ENCODE peak calls at places on chromosomes 1 and 21, in eight cellular contexts. One of them, this sample, is unnamed.

GRCh38 chr1:237570530-237570929 is 320.2 kb downstream of the ZP4 start:
- DNase-seq in HS-5: no peak
- DNase-seq in stromal cell of bone marrow: no peak
- DNase-seq in retina: no peak
- DNase-seq in left ventricle myocardium inferior: no peak
- DNase-seq in GM12892: no peak
- DNase-seq in activated CD4-positive, alpha-beta T cell treated with anti-CD3 and anti-CD28 coated beads, Interleukin-2, amount 50 U/mL, for 24 hours: no peak
- DNase-seq in hepatic stellate cell: no peak
- DNase-seq in this sample: no peak

GRCh38 chr1:175294179-175294756 is 101.7 kb upstream of the KIAA0040 start:
- DNase-seq in retina: no peak
- DNase-seq in hepatic stellate cell: no peak
- DNase-seq in stromal cell of bone marrow: no peak
- DNase-seq in GM12892: no peak
- DNase-seq in HS-5: no peak
- DNase-seq in activated CD4-positive, alpha-beta T cell treated with anti-CD3 and anti-CD28 coated beads, Interleukin-2, amount 50 U/mL, for 24 hours: no peak
- DNase-seq in left ventricle myocardium inferior: no peak
- DNase-seq in this sample: no peak

GRCh38 chr1:47868348-47868676 is 128.9 kb downstream of the TRABD2B start:
- DNase-seq in retina: no peak
- DNase-seq in stromal cell of bone marrow: no peak
- DNase-seq in HS-5: no peak
- DNase-seq in GM12892: no peak
- DNase-seq in left ventricle myocardium inferior: no peak
- DNase-seq in hepatic stellate cell: no peak
- DNase-seq in activated CD4-positive, alpha-beta T cell treated with anti-CD3 and anti-CD28 coated beads, Interleukin-2, amount 50 U/mL, for 24 hours: no peak
- DNase-seq in this sample: no peak

GRCh38 chr1:59290173-59290954 is 6.5 kb upstream of the FGGY start:
- DNase-seq in HS-5: no peak
- DNase-seq in GM12892: no peak
- DNase-seq in hepatic stellate cell: peak
- DNase-seq in stromal cell of bone marrow: no peak
- DNase-seq in left ventricle myocardium inferior: no peak
- DNase-seq in activated CD4-positive, alpha-beta T cell treated with anti-CD3 and anti-CD28 coated beads, Interleukin-2, amount 50 U/mL, for 24 hours: no peak
- DNase-seq in retina: no peak
- DNase-seq in this sample: peak

GRCh38 chr1:82697965-82698364 is 897.2 kb downstream of the ADGRL2 start:
- DNase-seq in retina: no peak
- DNase-seq in GM12892: no peak
- DNase-seq in left ventricle myocardium inferior: no peak
- DNase-seq in HS-5: no peak
- DNase-seq in stromal cell of bone marrow: no peak
- DNase-seq in hepatic stellate cell: no peak
- DNase-seq in activated CD4-positive, alpha-beta T cell treated with anti-CD3 and anti-CD28 coated beads, Interleukin-2, amount 50 U/mL, for 24 hours: no peak
- DNase-seq in this sample: no peak

GRCh38 chr1:57258616-57259330 is 165.1 kb downstream of the DAB1 start:
- DNase-seq in HS-5: no peak
- DNase-seq in GM12892: no peak
- DNase-seq in retina: no peak
- DNase-seq in hepatic stellate cell: no peak
- DNase-seq in activated CD4-positive, alpha-beta T cell treated with anti-CD3 and anti-CD28 coated beads, Interleukin-2, amount 50 U/mL, for 24 hours: no peak
- DNase-seq in stromal cell of bone marrow: no peak
- DNase-seq in left ventricle myocardium inferior: no peak
- DNase-seq in this sample: no peak

GRCh38 chr1:57485643-57486042 is 61.8 kb upstream of the DAB1 start:
- DNase-seq in activated CD4-positive, alpha-beta T cell treated with anti-CD3 and anti-CD28 coated beads, Interleukin-2, amount 50 U/mL, for 24 hours: no peak
- DNase-seq in HS-5: peak
- DNase-seq in stromal cell of bone marrow: no peak
- DNase-seq in left ventricle myocardium inferior: no peak
- DNase-seq in hepatic stellate cell: no peak
- DNase-seq in retina: no peak
- DNase-seq in GM12892: no peak
- DNase-seq in this sample: no peak

GRCh38 chr1:22143065-22143514 is at the start of gene WNT4:
- DNase-seq in left ventricle myocardium inferior: no peak
- DNase-seq in activated CD4-positive, alpha-beta T cell treated with anti-CD3 and anti-CD28 coated beads, Interleukin-2, amount 50 U/mL, for 24 hours: no peak
- DNase-seq in stromal cell of bone marrow: peak
- DNase-seq in HS-5: no peak
- DNase-seq in retina: no peak
- DNase-seq in GM12892: peak
- DNase-seq in hepatic stellate cell: peak
- DNase-seq in this sample: no peak

GRCh38 chr1:29383972-29384371 is 147.7 kb downstream of the PTPRU start:
- DNase-seq in GM12892: no peak
- DNase-seq in HS-5: no peak
- DNase-seq in stromal cell of bone marrow: peak
- DNase-seq in retina: no peak
- DNase-seq in hepatic stellate cell: no peak
- DNase-seq in left ventricle myocardium inferior: no peak
- DNase-seq in activated CD4-positive, alpha-beta T cell treated with anti-CD3 and anti-CD28 coated beads, Interleukin-2, amount 50 U/mL, for 24 hours: no peak
- DNase-seq in this sample: no peak

GRCh38 chr1:14602131-14602530 is 3.6 kb downstream of the KAZN start:
- DNase-seq in hepatic stellate cell: no peak
- DNase-seq in HS-5: no peak
- DNase-seq in left ventricle myocardium inferior: peak
- DNase-seq in retina: peak
- DNase-seq in activated CD4-positive, alpha-beta T cell treated with anti-CD3 and anti-CD28 coated beads, Interleukin-2, amount 50 U/mL, for 24 hours: no peak
- DNase-seq in stromal cell of bone marrow: no peak
- DNase-seq in GM12892: no peak
- DNase-seq in this sample: no peak

GRCh38 chr1:117615474-117615873 is 9.6 kb downstream of the TENT5C start:
- DNase-seq in activated CD4-positive, alpha-beta T cell treated with anti-CD3 and anti-CD28 coated beads, Interleukin-2, amount 50 U/mL, for 24 hours: peak
- DNase-seq in hepatic stellate cell: no peak
- DNase-seq in stromal cell of bone marrow: no peak
- DNase-seq in retina: no peak
- DNase-seq in GM12892: no peak
- DNase-seq in HS-5: no peak
- DNase-seq in left ventricle myocardium inferior: no peak
- DNase-seq in this sample: no peak

GRCh38 chr1:3915551-3916121 is 15.6 kb upstream of the C1orf174 start:
- DNase-seq in retina: no peak
- DNase-seq in HS-5: no peak
- DNase-seq in GM12892: no peak
- DNase-seq in left ventricle myocardium inferior: no peak
- DNase-seq in hepatic stellate cell: no peak
- DNase-seq in activated CD4-positive, alpha-beta T cell treated with anti-CD3 and anti-CD28 coated beads, Interleukin-2, amount 50 U/mL, for 24 hours: no peak
- DNase-seq in stromal cell of bone marrow: no peak
- DNase-seq in this sample: peak

GRCh38 chr1:184974086-184974836 is at the start of gene NIBAN1:
- DNase-seq in hepatic stellate cell: peak
- DNase-seq in retina: peak
- DNase-seq in activated CD4-positive, alpha-beta T cell treated with anti-CD3 and anti-CD28 coated beads, Interleukin-2, amount 50 U/mL, for 24 hours: peak
- DNase-seq in stromal cell of bone marrow: no peak
- DNase-seq in GM12892: no peak
- DNase-seq in HS-5: no peak
- DNase-seq in left ventricle myocardium inferior: peak
- DNase-seq in this sample: peak

GRCh38 chr1:156920233-156921052 is at the start of gene LRRC71:
- DNase-seq in GM12892: peak
- DNase-seq in retina: peak
- DNase-seq in hepatic stellate cell: peak
- DNase-seq in left ventricle myocardium inferior: peak
- DNase-seq in activated CD4-positive, alpha-beta T cell treated with anti-CD3 and anti-CD28 coated beads, Interleukin-2, amount 50 U/mL, for 24 hours: peak
- DNase-seq in HS-5: no peak
- DNase-seq in stromal cell of bone marrow: peak
- DNase-seq in this sample: peak

GRCh38 chr1:78408830-78409229 is 81.9 kb upstream of the PTGFR start:
- DNase-seq in hepatic stellate cell: no peak
- DNase-seq in GM12892: no peak
- DNase-seq in stromal cell of bone marrow: peak
- DNase-seq in retina: no peak
- DNase-seq in left ventricle myocardium inferior: no peak
- DNase-seq in activated CD4-positive, alpha-beta T cell treated with anti-CD3 and anti-CD28 coated beads, Interleukin-2, amount 50 U/mL, for 24 hours: no peak
- DNase-seq in HS-5: no peak
- DNase-seq in this sample: no peak

GRCh38 chr1:231584117-231584516 is 42.5 kb upstream of the DISC1 start:
- DNase-seq in left ventricle myocardium inferior: no peak
- DNase-seq in hepatic stellate cell: peak
- DNase-seq in GM12892: no peak
- DNase-seq in activated CD4-positive, alpha-beta T cell treated with anti-CD3 and anti-CD28 coated beads, Interleukin-2, amount 50 U/mL, for 24 hours: no peak
- DNase-seq in HS-5: peak
- DNase-seq in stromal cell of bone marrow: peak
- DNase-seq in retina: no peak
- DNase-seq in this sample: no peak

GRCh38 chr1:152034654-152035405 is 2.0 kb downstream of the S100A11 start:
- DNase-seq in retina: peak
- DNase-seq in activated CD4-positive, alpha-beta T cell treated with anti-CD3 and anti-CD28 coated beads, Interleukin-2, amount 50 U/mL, for 24 hours: peak
- DNase-seq in hepatic stellate cell: peak
- DNase-seq in HS-5: peak
- DNase-seq in stromal cell of bone marrow: peak
- DNase-seq in GM12892: peak
- DNase-seq in left ventricle myocardium inferior: no peak
- DNase-seq in this sample: peak

GRCh38 chr21:27326293-27326692 is 359.4 kb upstream of the ADAMTS5 start:
- DNase-seq in activated CD4-positive, alpha-beta T cell treated with anti-CD3 and anti-CD28 coated beads, Interleukin-2, amount 50 U/mL, for 24 hours: no peak
- DNase-seq in left ventricle myocardium inferior: no peak
- DNase-seq in GM12892: no peak
- DNase-seq in stromal cell of bone marrow: no peak
- DNase-seq in HS-5: no peak
- DNase-seq in retina: no peak
- DNase-seq in hepatic stellate cell: no peak
- DNase-seq in this sample: no peak

GRCh38 chr1:227213426-227213825 is 104.9 kb downstream of the CDC42BPA start:
- DNase-seq in stromal cell of bone marrow: no peak
- DNase-seq in retina: no peak
- DNase-seq in hepatic stellate cell: no peak
- DNase-seq in left ventricle myocardium inferior: no peak
- DNase-seq in HS-5: no peak
- DNase-seq in activated CD4-positive, alpha-beta T cell treated with anti-CD3 and anti-CD28 coated beads, Interleukin-2, amount 50 U/mL, for 24 hours: no peak
- DNase-seq in GM12892: no peak
- DNase-seq in this sample: no peak

GRCh38 chr1:231981675-231982074 is 355.1 kb downstream of the DISC1 start:
- DNase-seq in GM12892: no peak
- DNase-seq in retina: no peak
- DNase-seq in stromal cell of bone marrow: no peak
- DNase-seq in left ventricle myocardium inferior: no peak
- DNase-seq in HS-5: no peak
- DNase-seq in hepatic stellate cell: no peak
- DNase-seq in activated CD4-positive, alpha-beta T cell treated with anti-CD3 and anti-CD28 coated beads, Interleukin-2, amount 50 U/mL, for 24 hours: no peak
- DNase-seq in this sample: no peak

This sample was measured in Right ventricle myocardium inferior.